ENCODE peak calls at places on chromosomes 13 and 19, in eight cellular contexts. F, M, K, D, B, N, R and E are unnamed samples.

GRCh38 chr19:33551676-33552075 is 30.1 kb upstream of the PEPD start:
- DNase-seq in F (no peak), M (no peak), K (no peak), D (no peak), B (no peak), N (no peak), R (no peak), E (no peak)

GRCh38 chr19:46713781-46714522 is 3.0 kb downstream of the PRKD2 start:
- DNase-seq in F (peak), M (peak), K (peak), D (peak), B (peak), N (no peak), R (peak), E (peak)

GRCh38 chr19:5186293-5187050 is 154.1 kb downstream of the PTPRS start:
- DNase-seq in F (peak), M (no peak), K (peak), D (peak), B (no peak), N (no peak), R (no peak), E (no peak)

GRCh38 chr19:38653028-38653571 is 5.7 kb downstream of the ACTN4 start:
- DNase-seq in F (peak), M (no peak), K (no peak), D (peak), B (no peak), N (no peak), R (no peak), E (no peak)

GRCh38 chr19:5563941-5564612 is 3.7 kb downstream of the TINCR start:
- DNase-seq in F (no peak), M (no peak), K (peak), D (peak), B (no peak), N (no peak), R (no peak), E (no peak)

GRCh38 chr13:110872768-110873638 is 41.9 kb downstream of the ANKRD10 start:
- DNase-seq in F (no peak), M (no peak), K (no peak), D (no peak), B (no peak), N (no peak), R (no peak), E (no peak)

GRCh38 chr13:86002921-86003488 is 203.8 kb upstream of the SLITRK6 start:
- DNase-seq in F (no peak), M (no peak), K (no peak), D (no peak), B (no peak), N (no peak), R (no peak), E (no peak)

GRCh38 chr13:21825801-21826200 is 154.9 kb downstream of the FGF9 start:
- DNase-seq in F (no peak), M (no peak), K (no peak), D (peak), B (no peak), N (no peak), R (no peak), E (no peak)

GRCh38 chr13:113184568-113185440 is 23.7 kb downstream of the PCID2 start:
- DNase-seq in F (no peak), M (no peak), K (no peak), D (no peak), B (peak), N (no peak), R (no peak), E (peak)

GRCh38 chr19:10763399-10763798 is 45.5 kb downstream of the DNM2 start:
- DNase-seq in F (no peak), M (no peak), K (no peak), D (no peak), B (no peak), N (no peak), R (no peak), E (no peak)

GRCh38 chr19:50315773-50316448 is 13.3 kb downstream of the KCNC3 start:
- DNase-seq in F (no peak), M (no peak), K (no peak), D (no peak), B (no peak), N (peak), R (no peak), E (no peak)

GRCh38 chr19:4208385-4209094 is 20.8 kb upstream of the EBI3 start:
- DNase-seq in F (no peak), M (no peak), K (no peak), D (peak), B (no peak), N (peak), R (peak), E (no peak)

GRCh38 chr19:56091066-56091490 is 30.0 kb downstream of the ZNF787 start:
- DNase-seq in F (no peak), M (no peak), K (peak), D (peak), B (no peak), N (no peak), R (no peak), E (no peak)

GRCh38 chr13:98416408-98416807 is 160.5 kb downstream of the STK24 start:
- DNase-seq in F (no peak), M (no peak), K (no peak), D (peak), B (no peak), N (no peak), R (no peak), E (no peak)

GRCh38 chr13:101397742-101398141 is 18.6 kb downstream of the NALCN start:
- DNase-seq in F (no peak), M (no peak), K (peak), D (no peak), B (no peak), N (no peak), R (no peak), E (no peak)

GRCh38 chr19:6333439-6333838 is at the start of gene ACER1:
- DNase-seq in F (no peak), M (no peak), K (no peak), D (peak), B (no peak), N (no peak), R (no peak), E (no peak)

GRCh38 chr13:60788156-60788829 is 391.3 kb downstream of the TDRD3 start:
- DNase-seq in F (peak), M (no peak), K (no peak), D (no peak), B (no peak), N (no peak), R (no peak), E (no peak)

GRCh38 chr13:108176685-108177274 is 38.6 kb downstream of the LIG4 start:
- DNase-seq in F (no peak), M (peak), K (no peak), D (peak), B (peak), N (peak), R (peak), E (peak)

GRCh38 chr19:51660975-51661600 is 14.5 kb upstream of the SIGLEC14 start:
- DNase-seq in F (no peak), M (peak), K (peak), D (peak), B (peak), N (peak), R (peak), E (peak)

GRCh38 chr19:16002985-16003384 is 54.2 kb downstream of the OR10H4 start:
- DNase-seq in F (no peak), M (no peak), K (no peak), D (no peak), B (no peak), N (no peak), R (no peak), E (no peak)

GRCh38 chr13:62837895-62838294 is 1422.2 kb upstream of the PCDH20 start:
- DNase-seq in F (no peak), M (no peak), K (peak), D (no peak), B (no peak), N (no peak), R (no peak), E (no peak)

GRCh38 chr13:113405481-113406300 is 41.8 kb upstream of the GRTP1 start:
- DNase-seq in F (peak), M (no peak), K (no peak), D (no peak), B (no peak), N (no peak), R (no peak), E (no peak)

GRCh38 chr13:30928971-30929370 is 3.5 kb upstream of the TEX26 start:
- DNase-seq in F (no peak), M (no peak), K (no peak), D (peak), B (no peak), N (no peak), R (no peak), E (no peak)

GRCh38 chr19:42433503-42434260 is 6.5 kb upstream of the LIPE start:
- DNase-seq in F (peak), M (peak), K (peak), D (peak), B (peak), N (peak), R (no peak), E (peak)

GRCh38 chr13:111846396-111847174 is 220.4 kb upstream of the SOX1 start:
- DNase-seq in F (no peak), M (no peak), K (no peak), D (no peak), B (no peak), N (no peak), R (no peak), E (no peak)

GRCh38 chr13:26996965-26997752 is 174.5 kb downstream of the USP12 start:
- DNase-seq in F (no peak), M (no peak), K (no peak), D (no peak), B (no peak), N (no peak), R (no peak), E (no peak)

GRCh38 chr19:48603850-48604249 is 2.7 kb upstream of the SPACA4 start:
- DNase-seq in F (no peak), M (no peak), K (no peak), D (peak), B (no peak), N (no peak), R (no peak), E (no peak)

GRCh38 chr19:9885077-9885552 is 50.0 kb downstream of the PIN1 start:
- DNase-seq in F (peak), M (no peak), K (peak), D (no peak), B (no peak), N (peak), R (no peak), E (no peak)

GRCh38 chr19:19538077-19538764 is at the start of gene CILP2:
- DNase-seq in F (peak), M (no peak), K (no peak), D (peak), B (peak), N (no peak), R (peak), E (peak)

GRCh38 chr13:70490320-70490935 is 382.2 kb upstream of the KLHL1 start:
- DNase-seq in F (no peak), M (no peak), K (no peak), D (no peak), B (no peak), N (no peak), R (no peak), E (no peak)

GRCh38 chr13:66415444-66415843 is 814.7 kb downstream of the PCDH9 start:
- DNase-seq in F (no peak), M (no peak), K (no peak), D (no peak), B (no peak), N (no peak), R (no peak), E (no peak)

GRCh38 chr13:33891196-33891742 is 73.3 kb downstream of the RFC3 start:
- DNase-seq in F (no peak), M (no peak), K (no peak), D (no peak), B (no peak), N (no peak), R (no peak), E (no peak)

GRCh38 chr13:35855531-35856019 is 275.6 kb downstream of the DCLK1 start:
- DNase-seq in F (no peak), M (no peak), K (no peak), D (peak), B (no peak), N (peak), R (peak), E (no peak)

GRCh38 chr13:98462946-98463345 is 114.0 kb downstream of the STK24 start:
- DNase-seq in F (no peak), M (no peak), K (no peak), D (no peak), B (no peak), N (no peak), R (no peak), E (no peak)